ENCODE peak calls at places on chromosome 18, in six cellular contexts. R is GM23248, Y is MM.1S, U is hepatocyte, J is PC-3, C is HCT116. V is an unnamed sample.

GRCh38 chr18:27673861-27674260 is 488.8 kb upstream of the CHST9 start:
- DNase-seq in R (no peak), Y (no peak), J (no peak), C (no peak), U (no peak), V (no peak)

GRCh38 chr18:72833471-72833870 is 34.3 kb downstream of the NETO1 start:
- DNase-seq in J (peak), U (no peak), Y (no peak), C (no peak), R (no peak), V (no peak)

GRCh38 chr18:30403278-30403677 is 639.3 kb downstream of the DSC3 start:
- DNase-seq in C (no peak), Y (no peak), U (no peak), J (no peak), R (no peak), V (no peak)

GRCh38 chr18:11653521-11653920 is 35.5 kb upstream of the GNAL start:
- DNase-seq in C (no peak), J (no peak), Y (no peak), R (no peak), U (no peak), V (no peak)

GRCh38 chr18:9898792-9899549 is 13.2 kb downstream of the TXNDC2 start:
- DNase-seq in J (peak), C (peak), U (peak), Y (no peak), R (peak), V (no peak)

GRCh38 chr18:34701911-34702310 is 8.2 kb upstream of the DTNA start:
- DNase-seq in U (no peak), R (no peak), C (no peak), J (no peak), Y (no peak), V (no peak)

GRCh38 chr18:48238636-48239035 is 170.5 kb downstream of the ZBTB7C start:
- DNase-seq in C (no peak), J (no peak), R (no peak), U (no peak), Y (peak), V (no peak)

GRCh38 chr18:10454800-10455550 is 540 bp downstream of the APCDD1 start:
- DNase-seq in C (no peak), Y (peak), R (peak), U (peak), J (no peak), V (no peak)

GRCh38 chr18:45637546-45638327 is 22.5 kb downstream of the SLC14A2 start:
- DNase-seq in R (peak), U (no peak), Y (no peak), J (no peak), C (no peak), V (no peak)

GRCh38 chr18:5879479-5879882 is 15.8 kb downstream of the TMEM200C start:
- DNase-seq in Y (no peak), J (peak), C (no peak), R (peak), U (peak), V (peak)

GRCh38 chr18:4589056-4589800 is 134.1 kb upstream of the DLGAP1 start:
- DNase-seq in Y (no peak), C (no peak), U (peak), J (no peak), R (no peak), V (no peak)

GRCh38 chr18:26547302-26548143 is 830 bp downstream of the KCTD1 start:
- DNase-seq in J (no peak), U (peak), C (no peak), Y (no peak), R (peak), V (peak)

GRCh38 chr18:47953471-47953931 is 23.0 kb upstream of the SMAD2 start:
- DNase-seq in R (peak), J (peak), C (no peak), Y (peak), U (no peak), V (peak)

GRCh38 chr18:54125429-54125828 is 99.0 kb downstream of the MBD2 start:
- DNase-seq in R (no peak), U (no peak), C (no peak), Y (no peak), J (no peak), V (peak)

GRCh38 chr18:3985030-3985429 is 470.1 kb downstream of the DLGAP1 start:
- DNase-seq in C (no peak), Y (peak), U (no peak), R (peak), J (no peak), V (peak)

GRCh38 chr18:41703744-41704530 is 251.1 kb upstream of the PIK3C3 start:
- DNase-seq in Y (no peak), J (no peak), C (no peak), U (no peak), R (peak), V (no peak)

GRCh38 chr18:9557250-9557943 is 57.0 kb downstream of the PPP4R1 start:
- DNase-seq in Y (no peak), R (no peak), J (no peak), C (no peak), U (no peak), V (no peak)

GRCh38 chr18:79221136-79221535 is 151.9 kb downstream of the ATP9B start:
- DNase-seq in C (no peak), Y (no peak), R (no peak), U (no peak), J (no peak), V (no peak)

GRCh38 chr18:2547477-2548087 is 23.7 kb downstream of the METTL4 start:
- DNase-seq in R (peak), C (peak), J (peak), Y (peak), U (peak), V (peak)

GRCh38 chr18:55280515-55280914 is 307.5 kb downstream of the TCF4 start:
- DNase-seq in J (no peak), U (no peak), Y (no peak), C (no peak), R (no peak), V (no peak)

GRCh38 chr18:8614875-8615274 is 5.6 kb downstream of the RAB12 start:
- DNase-seq in C (no peak), J (no peak), U (no peak), Y (no peak), R (no peak), V (no peak)

GRCh38 chr18:23835506-23835905 is 146.3 kb downstream of the LAMA3 start:
- DNase-seq in R (no peak), C (no peak), Y (no peak), J (no peak), U (no peak), V (no peak)

GRCh38 chr18:63320690-63321265 is 1.2 kb upstream of the BCL2 start:
- DNase-seq in U (peak), R (no peak), J (peak), Y (peak), C (no peak), V (peak)

GRCh38 chr18:28120811-28121210 is 56.1 kb downstream of the CDH2 start:
- DNase-seq in U (no peak), R (no peak), Y (no peak), J (no peak), C (no peak), V (no peak)

GRCh38 chr18:9321709-9322108 is 12.9 kb upstream of the TWSG1 start:
- DNase-seq in C (no peak), U (no peak), Y (no peak), R (no peak), J (no peak), V (no peak)

GRCh38 chr18:26756556-26756955 is 109.0 kb downstream of the AQP4 start:
- DNase-seq in R (no peak), C (no peak), U (no peak), J (no peak), Y (no peak), V (no peak)

GRCh38 chr18:7094432-7094831 is 23.2 kb downstream of the LAMA1 start:
- DNase-seq in U (no peak), C (no peak), R (no peak), J (no peak), Y (no peak), V (no peak)

GRCh38 chr18:13610517-13610916 is 115.8 kb downstream of the FAM210A start:
- DNase-seq in U (no peak), C (no peak), Y (peak), J (no peak), R (peak), V (peak)

GRCh38 chr18:49019446-49020045 is 68.8 kb upstream of the SMAD7 start:
- DNase-seq in R (no peak), U (peak), C (no peak), J (no peak), Y (no peak), V (no peak)

GRCh38 chr18:79493211-79493800 is 97.6 kb downstream of the NFATC1 start:
- DNase-seq in C (no peak), Y (no peak), R (no peak), J (no peak), U (no peak), V (no peak)

GRCh38 chr18:35730738-35731370 is 149.3 kb downstream of the GALNT1 start:
- DNase-seq in J (no peak), U (no peak), R (no peak), C (no peak), Y (no peak), V (no peak)

GRCh38 chr18:11808001-11808855 is 43.0 kb upstream of the CHMP1B start:
- DNase-seq in J (peak), U (peak), C (peak), Y (no peak), R (peak), V (no peak)

DNA sequence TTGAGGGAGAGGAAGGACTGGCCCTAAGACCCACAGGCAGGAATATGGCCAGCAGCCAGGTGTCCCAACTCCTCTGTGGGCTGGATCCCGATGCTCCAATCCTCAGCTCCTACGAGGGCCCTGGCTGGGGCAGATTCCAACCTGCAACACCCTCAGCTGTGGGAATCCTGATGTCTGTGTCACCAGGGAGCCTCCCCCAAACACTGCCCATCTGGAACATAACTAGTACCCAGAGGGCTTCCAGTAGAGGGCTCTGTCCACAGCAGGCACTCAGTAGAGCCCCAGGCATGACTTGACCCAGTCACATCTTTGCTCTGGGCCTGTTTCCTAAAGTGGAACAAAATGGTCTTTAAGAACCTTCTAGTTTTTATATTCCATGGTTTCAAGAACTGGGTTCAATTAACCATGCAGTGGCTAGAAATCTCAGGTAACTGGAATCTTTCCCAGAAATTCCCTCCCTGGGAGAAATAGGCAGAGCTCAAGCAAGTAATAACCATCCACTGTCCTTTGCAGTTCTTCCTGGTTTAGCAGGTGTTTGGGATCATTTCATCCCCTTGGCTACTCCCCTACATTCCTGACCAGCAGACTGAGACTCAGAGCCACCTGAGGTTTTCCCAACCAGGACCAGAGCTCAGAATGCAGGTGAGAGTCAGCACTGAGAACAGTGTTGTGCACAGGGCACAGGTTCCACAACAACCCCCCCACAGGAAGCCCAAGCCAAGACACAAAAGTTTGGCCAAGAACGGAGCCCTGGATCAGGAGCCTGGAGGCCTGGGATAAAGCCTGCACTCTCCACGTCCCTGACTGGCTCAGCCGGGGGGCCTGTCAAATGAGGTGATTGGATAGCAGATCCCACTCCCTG is 20.8 kb upstream of the LOXHD1 start:
- DNase-seq in C (peak), R (peak), U (no peak), J (peak), Y (no peak), V (no peak)
- TF ChIP-seq EZH2phosphoT487 in C (no peak), R (no peak), U (no peak), J (no peak), Y (no peak), V (no peak)

DNA sequence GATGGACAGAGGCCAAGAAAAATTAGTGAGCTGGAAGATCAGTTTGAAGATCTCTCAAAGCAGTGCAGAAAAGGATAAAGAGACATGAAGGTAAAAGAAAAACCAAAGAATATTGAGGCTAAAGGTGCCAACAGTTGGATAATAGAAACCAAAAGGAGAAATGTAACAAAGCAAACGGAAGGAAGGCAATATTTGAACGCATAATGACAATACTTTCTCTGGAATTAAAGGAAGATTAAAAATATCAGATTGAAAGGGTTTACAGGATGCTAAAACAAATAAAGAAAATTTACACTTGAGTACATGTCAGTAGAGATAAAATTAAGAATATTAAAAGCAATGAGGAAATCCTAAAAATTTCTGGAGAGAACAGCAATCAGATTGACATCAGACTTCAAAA is 125.9 kb upstream of the SEC11C start:
- DNase-seq in Y (no peak), R (no peak), U (no peak), J (no peak), C (no peak), V (no peak)
- H2AFZ ChIP-seq in Y (no peak), R (no peak), U (no peak), J (no peak), C (no peak), V (no peak)

DNA sequence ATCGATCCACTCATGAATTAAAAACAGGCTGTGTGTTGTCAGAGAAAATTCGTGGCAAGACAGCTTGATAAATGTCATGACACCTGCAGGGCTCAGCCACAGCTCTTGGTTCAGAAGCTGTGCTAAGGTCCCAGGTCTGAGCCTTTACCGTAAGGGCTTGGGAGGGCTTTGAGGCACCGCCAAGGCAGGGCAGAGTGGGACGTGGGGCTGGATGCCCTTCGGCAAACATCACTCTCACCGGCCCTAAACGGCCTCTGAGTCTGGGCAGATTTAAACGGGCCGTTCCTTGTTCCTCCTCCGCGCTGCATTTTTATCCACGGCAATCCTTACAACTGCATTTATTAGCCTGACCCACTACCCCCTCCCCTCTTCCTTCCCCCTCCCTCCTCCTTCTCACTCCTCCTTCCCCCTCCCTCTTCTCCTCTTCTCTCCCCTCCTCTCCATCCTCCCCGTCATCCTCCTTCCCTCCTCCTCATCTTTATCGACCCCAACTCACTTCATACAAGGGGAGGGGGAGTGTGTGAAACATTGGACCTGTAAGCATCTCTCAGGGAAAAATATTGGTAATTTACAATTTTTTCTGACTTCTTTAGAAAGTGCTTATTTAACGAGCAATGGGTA is 33.9 kb downstream of the MBP start:
- DNase-seq in C (no peak), Y (no peak), R (peak), J (no peak), U (no peak), V (peak)
- H3K27ac ChIP-seq in C (no peak), Y (no peak), R (no peak), J (no peak), U (no peak), V (peak)

DNA sequence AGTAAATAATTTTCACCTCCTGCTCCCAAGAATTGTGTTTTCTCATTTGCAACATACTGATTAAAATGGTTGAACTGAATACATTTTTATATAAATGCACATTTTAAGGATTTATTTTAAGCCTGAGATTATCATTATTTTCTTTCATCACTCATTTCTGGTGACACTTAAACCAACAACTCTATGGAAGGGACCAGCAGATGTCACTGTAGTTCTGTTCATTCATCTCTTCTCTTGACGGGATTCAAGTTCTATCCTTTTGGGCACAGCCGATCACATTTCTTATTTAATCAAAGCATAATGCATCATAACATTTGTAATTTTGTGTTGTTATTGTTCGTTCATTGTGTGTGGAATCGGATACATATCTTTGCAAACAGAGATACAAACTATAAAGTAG is 417.9 kb downstream of the HRH4 start:
- DNase-seq in C (no peak), Y (peak), U (peak), R (peak), J (peak), V (peak)
- TF ChIP-seq EZH2phosphoT487 in C (no peak), Y (no peak), U (no peak), R (no peak), J (no peak), V (no peak)

V was measured in OCI-LY7.